ENCODE peak calls at places on chromosome 2, in ten cellular contexts. I is stomach, E is tibial artery, N is NB4, A is psoas muscle, B is astrocyte, R is colonic mucosa, G is lower lobe of right lung, M is fibroblast of lung, T is cardiac muscle cell. U is an unnamed sample.

GRCh38 chr2:207504513-207505171 is 25.1 kb upstream of the CREB1 start:
- DNase-seq in I (no peak), T (peak), N (no peak), R (no peak), A (no peak), E (peak), G (no peak), B (peak), M (peak), U (no peak)

GRCh38 chr2:235859651-235860050 is 308.5 kb downstream of the GBX2 start:
- DNase-seq in T (peak), R (no peak), B (no peak), E (no peak), M (no peak), N (peak), I (no peak), G (no peak), A (no peak), U (no peak)

GRCh38 chr2:236393101-236393500 is 128.9 kb upstream of the ASB18 start:
- DNase-seq in R (no peak), M (no peak), N (no peak), E (no peak), A (no peak), B (no peak), T (no peak), G (no peak), I (no peak), U (no peak)

GRCh38 chr2:73297151-73297559 is 3.8 kb upstream of the EGR4 start:
- DNase-seq in N (no peak), B (no peak), E (no peak), R (no peak), T (peak), I (no peak), M (no peak), A (no peak), G (no peak), U (peak)

GRCh38 chr2:192194065-192194865 is 468 bp downstream of the TMEFF2 start:
- DNase-seq in M (peak), T (peak), N (no peak), R (no peak), E (peak), I (no peak), G (peak), B (peak), A (peak), U (no peak)

GRCh38 chr2:181140414-181140813 is 160.0 kb downstream of the UBE2E3 start:
- DNase-seq in A (no peak), N (peak), R (no peak), B (peak), I (no peak), G (no peak), E (peak), T (peak), M (peak), U (no peak)

GRCh38 chr2:53289309-53290006 is 478.1 kb upstream of the CHAC2 start:
- DNase-seq in E (no peak), T (no peak), G (no peak), N (no peak), R (no peak), M (no peak), A (no peak), B (no peak), I (no peak), U (no peak)

GRCh38 chr2:96876811-96877437 is 7.0 kb upstream of the SEMA4C start:
- DNase-seq in E (no peak), I (no peak), T (no peak), B (no peak), M (no peak), R (no peak), N (peak), A (no peak), G (no peak), U (no peak)

GRCh38 chr2:72085513-72085912 is 62.1 kb downstream of the CYP26B1 start:
- DNase-seq in B (no peak), M (no peak), E (no peak), I (no peak), G (no peak), A (no peak), T (no peak), R (no peak), N (no peak), U (peak)

GRCh38 chr2:73197579-73197978 is 4.8 kb upstream of the NOTO start:
- DNase-seq in I (no peak), R (no peak), N (no peak), G (no peak), E (no peak), T (no peak), B (no peak), M (no peak), A (no peak), U (no peak)

GRCh38 chr2:183292028-183292427 is 167.8 kb downstream of the NUP35 start:
- DNase-seq in M (no peak), I (no peak), R (no peak), T (no peak), B (no peak), E (no peak), N (no peak), A (no peak), G (no peak), U (no peak)

GRCh38 chr2:63048367-63049171 is 2.1 kb upstream of the OTX1 start:
- DNase-seq in M (no peak), T (no peak), N (no peak), I (no peak), R (peak), A (no peak), E (no peak), G (no peak), B (no peak), U (no peak)

GRCh38 chr2:202069189-202070050 is 3.6 kb upstream of the KIAA2012 start:
- DNase-seq in A (no peak), B (no peak), M (no peak), N (peak), I (no peak), R (peak), G (no peak), T (no peak), E (no peak), U (no peak)

GRCh38 chr2:240759454-240759853 is 60.6 kb downstream of the KIF1A start:
- DNase-seq in E (no peak), B (no peak), N (peak), R (no peak), M (peak), T (no peak), A (no peak), I (no peak), G (no peak), U (no peak)

GRCh38 chr2:97935719-97936161 is 60.0 kb downstream of the TMEM131 start:
- DNase-seq in R (no peak), N (peak), I (no peak), M (peak), A (no peak), B (peak), G (no peak), T (peak), E (no peak), U (no peak)

GRCh38 chr2:78418041-78418440 is 607.5 kb upstream of the REG3G start:
- DNase-seq in M (no peak), B (no peak), G (no peak), R (no peak), I (no peak), N (no peak), T (no peak), A (no peak), E (no peak), U (no peak)

GRCh38 chr2:84515788-84516187 is 510 bp upstream of the DNAH6 start:
- DNase-seq in T (no peak), M (no peak), B (no peak), E (no peak), R (no peak), G (no peak), I (no peak), N (no peak), A (no peak), U (peak)

GRCh38 chr2:48600204-48600813 is 17.3 kb upstream of the GTF2A1L start:
- DNase-seq in E (no peak), I (no peak), G (no peak), A (no peak), T (peak), B (peak), R (no peak), M (peak), N (peak), U (no peak)

GRCh38 chr2:179313057-179313456 is 48.4 kb upstream of the SESTD1 start:
- DNase-seq in I (no peak), T (no peak), A (no peak), R (no peak), M (no peak), G (no peak), B (no peak), N (no peak), E (no peak), U (no peak)

GRCh38 chr2:109447251-109447661 is 166.5 kb downstream of the SEPTIN10 start:
- DNase-seq in R (no peak), A (no peak), T (peak), M (peak), G (no peak), N (no peak), I (no peak), B (peak), E (peak), U (no peak)

GRCh38 chr2:212926948-212927347 is 224.5 kb downstream of the IKZF2 start:
- DNase-seq in E (peak), N (no peak), G (peak), M (no peak), B (no peak), I (no peak), R (no peak), A (peak), T (peak), U (no peak)

GRCh38 chr2:53594586-53594918 is 173.1 kb upstream of the CHAC2 start:
- DNase-seq in I (no peak), G (no peak), N (no peak), T (no peak), M (no peak), A (no peak), R (no peak), B (no peak), E (no peak), U (no peak)

GRCh38 chr2:129708221-129708967 is 271.1 kb upstream of the RAB6C start:
- DNase-seq in M (no peak), R (no peak), G (no peak), N (no peak), A (no peak), I (no peak), T (no peak), B (no peak), E (no peak), U (no peak)

GRCh38 chr2:15241929-15242328 is 319.2 kb downstream of the NBAS start:
- DNase-seq in T (no peak), I (no peak), N (no peak), B (no peak), M (no peak), G (no peak), A (no peak), R (no peak), E (no peak), U (no peak)

GRCh38 chr2:44450806-44451205 is 89.1 kb downstream of the CAMKMT start:
- DNase-seq in A (no peak), E (no peak), N (no peak), T (peak), I (no peak), B (no peak), R (no peak), M (no peak), G (no peak), U (no peak)

GRCh38 chr2:107936427-107937359 is 49.6 kb upstream of the SLC5A7 start:
- DNase-seq in R (no peak), N (peak), G (no peak), I (no peak), B (no peak), E (no peak), T (peak), A (no peak), M (no peak), U (no peak)

GRCh38 chr2:207260947-207261346 is 95.2 kb upstream of the KLF7 start:
- DNase-seq in T (no peak), E (no peak), B (peak), I (no peak), G (no peak), R (no peak), A (no peak), N (no peak), M (peak), U (no peak)

GRCh38 chr2:37324536-37324785 is 172 bp downstream of the PRKD3 start:
- DNase-seq in N (no peak), G (peak), R (no peak), T (peak), A (peak), E (peak), B (peak), M (peak), I (no peak), U (peak)

GRCh38 chr2:128599700-128600099 is 281.0 kb upstream of the HS6ST1 start:
- DNase-seq in R (no peak), G (no peak), B (no peak), E (peak), A (no peak), T (no peak), M (no peak), I (peak), N (no peak), U (no peak)

GRCh38 chr2:61356261-61356957 is 114.5 kb downstream of the USP34 start:
- DNase-seq in B (peak), M (peak), G (peak), N (no peak), I (no peak), R (no peak), T (peak), E (no peak), A (no peak), U (no peak)

GRCh38 chr2:44884231-44884630 is 57.3 kb upstream of the SIX3 start:
- DNase-seq in E (no peak), M (no peak), I (no peak), B (no peak), T (no peak), A (no peak), R (no peak), G (no peak), N (no peak), U (no peak)

GRCh38 chr2:62660582-62661262 is 44.8 kb upstream of the EHBP1 start:
- DNase-seq in N (no peak), R (no peak), E (no peak), I (no peak), B (peak), G (no peak), A (no peak), T (peak), M (peak), U (no peak)

GRCh38 chr2:183011741-183012140 is 26.5 kb downstream of the NCKAP1 start:
- DNase-seq in A (no peak), M (no peak), T (no peak), N (no peak), I (no peak), R (no peak), E (no peak), G (no peak), B (no peak), U (no peak)

GRCh38 chr2:218465987-218466633 is 47.2 kb downstream of the VIL1 start:
- DNase-seq in G (no peak), A (no peak), I (no peak), R (no peak), E (no peak), N (peak), M (peak), B (peak), T (peak), U (no peak)

GRCh38 chr2:96837575-96837974 is 6.2 kb downstream of the ANKRD23 start:
- DNase-seq in I (no peak), B (no peak), M (no peak), A (no peak), R (no peak), E (no peak), T (no peak), N (no peak), G (no peak), U (no peak)

GRCh38 chr2:202762546-202762945 is 109.0 kb downstream of the ICA1L start:
- DNase-seq in M (no peak), I (no peak), R (no peak), A (no peak), B (no peak), G (no peak), T (no peak), N (peak), E (no peak), U (no peak)

GRCh38 chr2:58293056-58293455 is 51.9 kb upstream of the FANCL start:
- DNase-seq in E (no peak), A (no peak), N (no peak), T (no peak), M (no peak), B (no peak), G (no peak), I (no peak), R (no peak), U (no peak)

GRCh38 chr2:58291726-58292430 is 50.8 kb upstream of the FANCL start:
- DNase-seq in A (no peak), T (no peak), M (no peak), R (no peak), I (no peak), E (no peak), B (no peak), N (no peak), G (no peak), U (no peak)

GRCh38 chr2:58283931-58284330 is 42.8 kb upstream of the FANCL start:
- DNase-seq in T (no peak), B (no peak), A (no peak), R (no peak), E (no peak), M (no peak), I (no peak), G (no peak), N (no peak), U (no peak)

DNA sequence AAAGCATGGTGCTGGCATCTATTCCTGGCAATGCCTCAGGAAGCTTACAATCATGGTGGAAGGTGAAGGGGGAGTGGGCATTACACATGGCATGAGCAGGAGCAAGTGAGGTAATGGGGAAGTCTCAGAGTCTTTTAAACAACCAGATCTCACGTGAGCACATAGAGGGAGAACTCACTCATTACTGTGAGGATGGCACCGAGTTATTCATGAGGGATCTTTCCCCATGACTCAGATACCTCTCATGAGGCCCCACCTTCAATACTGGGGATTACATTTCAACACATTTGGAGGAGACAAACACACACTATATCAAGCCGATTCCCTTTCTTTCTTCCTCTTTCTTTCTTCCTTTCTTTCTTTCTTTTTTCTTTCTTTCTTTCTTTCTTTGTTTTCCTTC is 47.9 kb upstream of the FANCL start:
- DNase-seq in B (no peak), A (no peak), R (no peak), T (no peak), G (no peak), I (no peak), M (peak), N (peak), E (no peak), U (no peak)
- TF ChIP-seq CTCF in B (no peak), A (no peak), R (no peak), T (no peak), G (no peak), I (no peak), M (no peak), N (no peak), E (no peak), U (no peak)

GRCh38 chr2:24402242-24403092 is 42.1 kb upstream of the ITSN2 start:
- DNase-seq in I (no peak), M (peak), B (no peak), E (no peak), R (no peak), T (no peak), A (no peak), G (no peak), N (no peak), U (no peak)
- H3K4me3 ChIP-seq in I (peak), M (peak), B (peak), E (no peak), R (peak), T (no peak), A (peak), G (peak), N (no peak), U (no peak)

GRCh38 chr2:160911258-160911657 is 249.0 kb upstream of the TANK start:
- DNase-seq in G (no peak), E (no peak), I (no peak), M (peak), B (peak), N (no peak), T (no peak), R (no peak), A (no peak), U (no peak)

GRCh38 chr2:160912276-160912675 is 248.0 kb upstream of the TANK start:
- DNase-seq in I (no peak), N (no peak), T (no peak), R (no peak), A (no peak), G (no peak), B (no peak), M (no peak), E (no peak), U (no peak)

GRCh38 chr2:160908157-160908556 is 252.1 kb upstream of the TANK start:
- DNase-seq in T (no peak), M (no peak), R (no peak), N (no peak), B (no peak), A (no peak), E (no peak), I (no peak), G (no peak), U (no peak)

GRCh38 chr2:160910681-160911080 is 249.5 kb upstream of the TANK start:
- DNase-seq in G (no peak), E (no peak), N (no peak), I (no peak), M (peak), T (peak), A (no peak), R (no peak), B (peak), U (no peak)

GRCh38 chr2:160909781-160910242 is 250.4 kb upstream of the TANK start:
- DNase-seq in A (no peak), T (no peak), G (no peak), N (no peak), M (peak), E (no peak), B (peak), I (no peak), R (no peak), U (no peak)
- TF ChIP-seq CTCF in A (no peak), T (no peak), G (no peak), N (no peak), M (no peak), E (no peak), B (no peak), I (no peak), R (no peak), U (no peak)

DNA sequence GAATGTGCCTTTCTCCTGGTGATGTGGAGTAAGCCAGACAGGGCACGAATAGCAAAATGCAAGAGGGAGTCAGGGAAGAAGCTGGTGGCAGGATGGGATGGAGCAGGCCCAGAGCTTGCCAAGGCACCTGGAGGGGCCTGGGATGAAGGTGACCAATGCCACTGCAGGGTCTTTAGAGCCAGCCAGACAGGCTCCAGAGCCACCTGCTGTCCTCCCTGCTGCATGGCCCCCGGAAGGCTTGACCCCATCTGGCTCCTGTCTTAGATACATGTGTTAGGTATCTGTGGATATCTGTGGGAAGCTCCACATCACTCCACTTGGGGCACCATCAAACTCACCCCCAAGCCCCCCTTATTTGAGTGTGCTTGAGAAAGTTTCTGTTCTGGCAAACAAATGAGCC is 99.9 kb upstream of the ATL2 start:
- DNase-seq in T (no peak), I (no peak), E (no peak), B (no peak), A (no peak), M (no peak), G (no peak), R (no peak), N (no peak), U (no peak)
- H3K4me3 ChIP-seq in T (no peak), I (no peak), E (no peak), B (no peak), A (no peak), M (no peak), G (no peak), R (no peak), N (no peak), U (no peak)

DNA sequence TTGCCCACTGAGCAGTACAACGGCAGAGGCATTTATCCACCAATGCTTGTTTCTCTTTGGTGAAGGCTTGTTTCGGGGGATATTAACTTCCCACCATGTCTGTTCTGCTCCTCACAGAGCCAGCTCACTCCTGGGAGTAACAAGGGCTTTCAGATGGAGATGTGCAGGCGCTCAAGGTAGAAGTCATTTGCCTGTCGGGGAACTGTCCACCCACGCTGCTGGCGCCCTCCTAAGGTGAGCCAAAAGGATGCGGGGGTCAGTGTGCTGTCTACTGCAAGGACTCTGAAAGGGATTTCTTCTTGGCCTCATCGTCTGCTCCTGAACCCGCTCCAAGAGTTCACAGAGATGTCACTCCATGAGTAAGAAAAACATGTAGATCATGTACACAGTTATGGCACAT is 57.0 kb upstream of the CYRIA start:
- DNase-seq in G (no peak), B (no peak), A (no peak), E (no peak), M (no peak), T (no peak), N (peak), I (no peak), R (no peak), U (no peak)
- TF ChIP-seq CTCF in G (no peak), B (no peak), A (peak), E (no peak), M (no peak), T (no peak), N (peak), I (no peak), R (no peak), U (no peak)

DNA sequence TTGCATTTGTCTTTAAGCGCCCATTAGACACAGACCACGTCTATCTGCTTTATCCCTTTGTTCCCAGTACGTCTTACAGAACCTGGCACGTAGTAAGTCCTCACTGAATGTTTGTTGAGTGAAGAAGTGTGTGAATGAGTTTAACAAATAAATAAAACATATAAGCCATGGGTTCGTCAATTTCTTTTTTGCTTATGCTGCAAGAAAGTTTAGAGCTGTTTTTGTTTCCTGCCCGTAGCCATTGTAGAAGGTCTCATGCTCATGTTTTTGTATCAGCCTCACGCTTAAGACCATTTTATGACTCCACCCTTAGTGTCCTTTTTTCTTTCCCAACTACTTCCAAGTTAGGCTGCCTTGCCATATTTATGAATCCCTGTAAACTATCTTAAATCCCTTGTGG is 2.5 kb downstream of the ADD2 start:
- DNase-seq in B (no peak), N (no peak), T (no peak), E (no peak), M (no peak), G (no peak), R (no peak), I (no peak), A (no peak), U (no peak)
- H3K4me3 ChIP-seq in B (no peak), N (no peak), T (no peak), E (no peak), M (no peak), G (no peak), R (no peak), I (no peak), A (no peak), U (no peak)